ENCODE peak calls at places on chromosome 13, in five cellular contexts. P is AG09309, U is psoas muscle, S is progenitor cell of endocrine pancreas, K is Peyer's patch. V is an unnamed sample.

GRCh38 chr13:66329988-66330429 is 900.1 kb downstream of the PCDH9 start:
- DNase-seq in S (no peak), K (no peak), U (no peak), P (no peak), V (no peak)

GRCh38 chr13:108375034-108375433 is 105.5 kb downstream of the TNFSF13B start:
- DNase-seq in S (no peak), U (no peak), K (no peak), P (no peak), V (no peak)

GRCh38 chr13:42740753-42741152 is 40.6 kb upstream of the FAM216B start:
- DNase-seq in U (peak; percentile 65), P (no peak), S (no peak), K (no peak), V (no peak)

GRCh38 chr13:30978981-30979956 is 46.8 kb downstream of the TEX26 start:
- DNase-seq in S (no peak), K (no peak), U (no peak), P (no peak), V (peak; percentile 17)

GRCh38 chr13:59750860-59751259 is 412.9 kb downstream of the DIAPH3 start:
- DNase-seq in K (no peak), P (peak; percentile 58), S (peak; percentile 27), U (no peak), V (no peak)

GRCh38 chr13:23510544-23510916 is 59.7 kb upstream of the TNFRSF19 start:
- DNase-seq in P (peak; percentile 44), S (no peak), K (no peak), U (no peak), V (no peak)

GRCh38 chr13:45297456-45298205 is 43.4 kb downstream of the TPT1 start:
- DNase-seq in U (no peak), K (no peak), S (no peak), P (no peak), V (no peak)

GRCh38 chr13:101916758-101917474 is 464.4 kb downstream of the ITGBL1 start:
- DNase-seq in U (no peak), K (no peak), S (no peak), P (no peak), V (no peak)

GRCh38 chr13:67369895-67370660 is 139.9 kb upstream of the PCDH9 start:
- DNase-seq in K (no peak), P (no peak), U (no peak), S (no peak), V (no peak)

GRCh38 chr13:51803018-51803417 is 945 bp downstream of the DHRS12 start:
- DNase-seq in P (no peak), K (no peak), S (no peak), U (no peak), V (no peak)

GRCh38 chr13:110907951-110908898 is 6.6 kb downstream of the ANKRD10 start:
- DNase-seq in K (no peak), S (no peak), P (no peak), U (no peak), V (no peak)

GRCh38 chr13:34414616-34415015 is 527.5 kb upstream of the NBEA start:
- DNase-seq in U (no peak), K (no peak), P (no peak), S (no peak), V (no peak)

GRCh38 chr13:83221256-83221655 is 661.0 kb downstream of the SLITRK1 start:
- DNase-seq in K (no peak), S (no peak), U (no peak), P (no peak), V (no peak)

GRCh38 chr13:43846496-43846895 is 33.0 kb downstream of the CCDC122 start:
- DNase-seq in P (no peak), K (no peak), U (no peak), S (no peak), V (no peak)

GRCh38 chr13:96053003-96053703 is at the start of gene UGGT2:
- DNase-seq in K (peak; percentile 64), U (peak; percentile 98), P (peak; percentile 76), S (peak; percentile 87), V (no peak)

GRCh38 chr13:114043421-114044053 is 69.7 kb upstream of the C13orf46 start:
- DNase-seq in U (peak; percentile 91), S (no peak), P (no peak), K (peak; percentile 68), V (no peak)

DNA sequence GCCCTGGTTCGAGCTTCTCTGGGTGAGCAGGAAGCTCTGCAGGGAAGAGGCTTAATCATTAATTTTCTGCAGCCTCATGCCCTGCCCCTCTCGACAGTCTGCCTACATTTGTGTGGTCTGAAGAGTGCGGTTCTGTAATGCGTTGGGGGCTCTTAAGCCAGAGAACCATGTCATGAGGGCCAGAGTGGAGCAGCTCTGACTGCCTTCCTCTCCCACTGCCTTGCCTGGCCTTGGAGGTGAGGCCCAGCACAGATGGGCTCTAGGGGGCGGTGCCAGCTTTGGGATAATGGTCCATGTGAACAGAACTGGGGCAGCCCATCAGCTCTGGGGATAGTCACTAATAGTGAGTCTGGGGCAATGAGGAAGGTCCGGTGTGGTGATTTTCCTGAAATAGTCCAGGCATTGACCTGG is 5.7 kb downstream of the FGF9 start:
- DNase-seq in P (no peak), S (no peak), U (no peak), K (no peak), V (no peak)
- TF ChIP-seq CTCF in P (no peak), S (peak; percentile 31), U (no peak), K (peak; percentile 19), V (no peak)

DNA sequence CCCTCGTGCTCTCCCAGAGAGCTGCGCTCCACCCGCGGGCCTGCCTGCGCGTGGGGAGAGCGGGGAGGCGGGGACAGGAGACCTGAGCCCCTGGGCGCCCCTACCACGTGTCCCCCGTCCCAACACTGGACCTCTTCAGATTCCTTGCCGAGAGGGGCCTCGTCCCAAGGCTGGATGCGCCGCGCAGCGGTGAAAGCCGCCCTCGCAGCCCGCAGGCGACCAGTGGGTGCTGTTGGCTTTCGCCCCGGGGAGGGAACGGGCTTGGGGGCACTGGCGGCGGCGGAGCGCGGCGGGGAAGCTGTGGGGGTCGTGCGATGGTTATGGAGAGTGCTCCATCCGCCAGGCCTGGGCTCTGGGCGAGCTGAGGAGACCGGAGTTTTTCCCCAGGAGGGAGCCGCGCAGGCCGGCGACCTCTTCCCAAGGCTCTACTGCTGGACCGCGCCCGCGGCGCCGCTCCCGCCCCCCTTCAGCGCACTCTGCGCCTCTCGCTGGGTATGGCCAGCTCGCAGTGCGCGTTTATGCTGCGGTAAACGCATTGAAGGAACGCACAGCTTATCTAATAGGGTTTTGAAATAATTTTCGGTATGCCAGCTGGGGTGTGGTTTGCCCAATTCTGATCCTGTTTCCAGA is 17.2 kb upstream of the RNF17 start:
- DNase-seq in U (no peak), S (peak; percentile 53), P (no peak), K (no peak), V (no peak)
- TF ChIP-seq CTCF in U (no peak), S (peak; percentile 55), P (peak; percentile 15), K (no peak), V (no peak)

GRCh38 chr13:32261567-32261966 is 53.6 kb downstream of the ZAR1L start:
- DNase-seq in S (no peak), P (peak; percentile 23), U (peak; percentile 77), K (no peak), V (no peak)

GRCh38 chr13:32257649-32258048 is 57.5 kb downstream of the ZAR1L start:
- DNase-seq in K (no peak), P (no peak), U (no peak), S (no peak), V (no peak)

GRCh38 chr13:32262165-32262564 is 53.0 kb downstream of the ZAR1L start:
- DNase-seq in P (no peak), S (no peak), K (no peak), U (no peak), V (no peak)

GRCh38 chr13:32256243-32256642 is 58.9 kb downstream of the ZAR1L start:
- DNase-seq in U (no peak), K (no peak), P (no peak), S (no peak), V (no peak)

DNA sequence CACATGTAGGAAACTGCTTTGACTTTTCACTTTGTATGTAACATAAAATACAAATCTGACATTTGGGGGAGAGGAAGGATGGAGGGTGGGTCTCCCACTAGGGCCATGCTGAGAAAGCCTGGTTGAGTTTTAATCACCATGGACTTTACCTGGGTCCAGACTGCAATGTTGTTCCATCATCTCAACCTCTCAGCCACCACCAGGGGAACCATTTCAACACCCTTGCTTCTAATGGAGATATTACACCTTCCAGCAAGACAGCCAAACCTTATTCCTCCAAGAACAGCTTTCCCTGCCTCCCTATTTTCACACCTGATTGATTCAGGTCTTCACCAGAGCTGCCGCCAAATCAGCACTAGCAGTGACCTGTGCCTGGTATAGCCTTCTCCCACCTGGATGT is 56.0 kb downstream of the ZAR1L start:
- DNase-seq in P (no peak), K (no peak), U (no peak), S (no peak), V (no peak)
- TF ChIP-seq CTCF in P (no peak), K (no peak), U (no peak), S (peak; percentile 14), V (no peak)

DNA sequence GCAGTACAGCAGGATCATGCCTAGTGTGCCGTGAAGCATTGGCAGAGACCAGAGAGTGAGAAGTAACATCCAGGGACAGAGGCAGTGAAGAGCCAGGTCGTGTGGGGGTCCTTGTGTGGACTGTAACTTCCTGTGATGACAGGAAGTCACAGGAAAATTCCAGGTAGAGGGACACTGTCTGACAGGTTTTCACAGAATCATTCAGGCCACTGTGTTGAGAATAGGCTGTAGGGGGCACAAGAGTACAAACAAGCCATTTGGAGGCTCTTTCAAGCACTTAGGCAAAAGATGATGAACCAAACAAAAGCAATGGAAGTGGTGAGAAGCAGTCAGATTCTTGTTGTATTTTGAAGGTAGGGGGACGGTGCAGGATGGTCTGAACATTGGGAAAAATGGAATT is 46.4 kb downstream of the N4BP2L1 start:
- DNase-seq in P (no peak), U (no peak), K (no peak), S (no peak), V (no peak)
- TF ChIP-seq CTCF in P (peak; percentile 57), U (peak; percentile 56), K (peak; percentile 56), S (peak; percentile 39), V (peak; percentile 53)